ENCODE peak calls at places on chromosomes 4 and X, in four cellular contexts. One of them, this sample, is unnamed.

GRCh38 chr4:10983274-10983673 is 298.7 kb upstream of the CLNK start:
- DNase-seq in astrocyte of the spinal cord: no peak
- DNase-seq in stimulated activated CD8-positive, alpha-beta memory T cell treated with anti-CD3 and anti-CD28 coated beads, Interleukin-12 subunit alpha, Interleukin-12 subunit beta, amount 100 ng/mL, for 4 hours: no peak
- DNase-seq in hepatocyte: peak
- DNase-seq in this sample: no peak

GRCh38 chr4:77930876-77931275 is 68.2 kb downstream of the MRPL1 start:
- DNase-seq in astrocyte of the spinal cord: peak
- DNase-seq in hepatocyte: no peak
- DNase-seq in stimulated activated CD8-positive, alpha-beta memory T cell treated with anti-CD3 and anti-CD28 coated beads, Interleukin-12 subunit alpha, Interleukin-12 subunit beta, amount 100 ng/mL, for 4 hours: no peak
- DNase-seq in this sample: no peak

GRCh38 chrX:43349363-43349762 is 306.7 kb upstream of the MAOA start:
- DNase-seq in astrocyte of the spinal cord: peak
- DNase-seq in stimulated activated CD8-positive, alpha-beta memory T cell treated with anti-CD3 and anti-CD28 coated beads, Interleukin-12 subunit alpha, Interleukin-12 subunit beta, amount 100 ng/mL, for 4 hours: no peak
- DNase-seq in hepatocyte: peak
- DNase-seq in this sample: no peak

GRCh38 chr4:103095080-103095479 is 4.6 kb downstream of the BDH2 start:
- DNase-seq in stimulated activated CD8-positive, alpha-beta memory T cell treated with anti-CD3 and anti-CD28 coated beads, Interleukin-12 subunit alpha, Interleukin-12 subunit beta, amount 100 ng/mL, for 4 hours: no peak
- DNase-seq in hepatocyte: no peak
- DNase-seq in astrocyte of the spinal cord: no peak
- DNase-seq in this sample: no peak

GRCh38 chr4:162163892-162164759 is at the start of gene FSTL5:
- DNase-seq in astrocyte of the spinal cord: peak
- DNase-seq in hepatocyte: peak
- DNase-seq in stimulated activated CD8-positive, alpha-beta memory T cell treated with anti-CD3 and anti-CD28 coated beads, Interleukin-12 subunit alpha, Interleukin-12 subunit beta, amount 100 ng/mL, for 4 hours: peak
- DNase-seq in this sample: no peak

GRCh38 chr4:159410076-159410777 is 307.3 kb downstream of the RAPGEF2 start:
- DNase-seq in stimulated activated CD8-positive, alpha-beta memory T cell treated with anti-CD3 and anti-CD28 coated beads, Interleukin-12 subunit alpha, Interleukin-12 subunit beta, amount 100 ng/mL, for 4 hours: no peak
- DNase-seq in astrocyte of the spinal cord: peak
- DNase-seq in hepatocyte: no peak
- DNase-seq in this sample: no peak

GRCh38 chr4:76799718-76800117 is 98.2 kb downstream of the SOWAHB start:
- DNase-seq in hepatocyte: no peak
- DNase-seq in stimulated activated CD8-positive, alpha-beta memory T cell treated with anti-CD3 and anti-CD28 coated beads, Interleukin-12 subunit alpha, Interleukin-12 subunit beta, amount 100 ng/mL, for 4 hours: no peak
- DNase-seq in astrocyte of the spinal cord: no peak
- DNase-seq in this sample: no peak

GRCh38 chr4:23305026-23305425 is 584.8 kb downstream of the PPARGC1A start:
- DNase-seq in hepatocyte: no peak
- DNase-seq in stimulated activated CD8-positive, alpha-beta memory T cell treated with anti-CD3 and anti-CD28 coated beads, Interleukin-12 subunit alpha, Interleukin-12 subunit beta, amount 100 ng/mL, for 4 hours: no peak
- DNase-seq in astrocyte of the spinal cord: peak
- DNase-seq in this sample: no peak

This sample was measured in activated gamma-delta T cell treated with anti-CD3 and anti-CD28 coated beads, Interleukin-2, amount 50 U/mL, for 16 hours.